ENCODE peak calls at places on chromosomes 6 and 20, in seven cellular contexts. K is kidney, Z is fibroblast of mammary gland, G is Calu3, C is cardiac fibroblast, Y is type B pancreatic cell, A is SK-N-SH. U is an unnamed sample.

GRCh38 chr20:25573288-25574251 is 11.8 kb downstream of the NINL start:
- DNase-seq in K (no peak), Z (peak; percentile 67), Y (no peak), A (no peak), G (no peak), C (peak; percentile 81), U (no peak)

GRCh38 chr20:5504061-5504739 is 187.4 kb upstream of the PROKR2 start:
- DNase-seq in Y (no peak), G (peak; percentile 6), K (peak; percentile 81), A (peak; percentile 85), C (peak; percentile 25), Z (peak; percentile 70), U (no peak)

GRCh38 chr6:52725530-52726192 is 37.6 kb downstream of the GSTA2 start:
- DNase-seq in G (peak; percentile 7), K (no peak), C (peak; percentile 33), Z (peak; percentile 43), Y (no peak), A (no peak), U (no peak)

GRCh38 chr6:2196079-2196679 is 49.2 kb downstream of the GMDS start:
- DNase-seq in G (peak; percentile 30), Z (peak; percentile 69), Y (no peak), C (peak; percentile 74), A (peak; percentile 57), K (no peak), U (peak; percentile 33)

GRCh38 chr6:104483225-104483834 is 376.4 kb downstream of the HACE1 start:
- DNase-seq in Z (peak; percentile 48), G (no peak), K (no peak), C (peak; percentile 61), A (peak; percentile 37), Y (no peak), U (no peak)

GRCh38 chr6:33914519-33915120 is 110.8 kb upstream of the MLN start:
- DNase-seq in K (peak; percentile 4), Z (no peak), A (no peak), G (no peak), Y (no peak), C (no peak), U (no peak)

GRCh38 chr6:132648828-132649227 is 10.2 kb downstream of the TAAR1 start:
- DNase-seq in C (no peak), Y (no peak), A (no peak), Z (no peak), K (no peak), G (no peak), U (no peak)

GRCh38 chr6:83067448-83068413 is at the start of gene DOP1A:
- DNase-seq in G (peak; percentile 96), C (peak; percentile 94), Y (peak; percentile 97), Z (peak; percentile 91), K (peak; percentile 99), A (peak; percentile 95), U (peak; percentile 97)

GRCh38 chr20:20492521-20493334 is 124.8 kb downstream of the INSM1 start:
- DNase-seq in Z (no peak), K (no peak), A (peak; percentile 30), C (no peak), G (no peak), Y (no peak), U (peak; percentile 17)

GRCh38 chr6:156336096-156336495 is 441.1 kb upstream of the ARID1B start:
- DNase-seq in K (peak; percentile 59), Y (no peak), Z (no peak), C (no peak), A (peak; percentile 52), G (no peak), U (peak; percentile 28)

GRCh38 chr6:85449388-85449817 is 480 bp upstream of the NT5E start:
- DNase-seq in K (no peak), G (peak; percentile 12), A (no peak), Y (no peak), C (peak; percentile 84), Z (peak; percentile 86), U (no peak)

GRCh38 chr6:44800171-44800671 is 412.7 kb downstream of the CDC5L start:
- DNase-seq in C (peak; percentile 74), Y (no peak), G (peak; percentile 38), Z (peak; percentile 51), K (no peak), A (no peak), U (no peak)

GRCh38 chr20:23147964-23148720 is 62.0 kb upstream of the CD93 start:
- DNase-seq in K (peak; percentile 80), Z (peak; percentile 95), C (peak; percentile 87), Y (peak; percentile 39), G (peak; percentile 18), A (no peak), U (no peak)

GRCh38 chr6:43984442-43985321 is 142.6 kb downstream of the MRPL14 start:
- DNase-seq in G (no peak), A (no peak), K (peak; percentile 39), C (no peak), Y (no peak), Z (peak; percentile 30), U (peak; percentile 2)

GRCh38 chr6:56775498-56776166 is 132.9 kb upstream of the DST start:
- DNase-seq in A (no peak), G (no peak), Y (no peak), K (no peak), C (no peak), Z (no peak), U (no peak)

GRCh38 chr20:11755071-11755881 is 162.4 kb upstream of the BTBD3 start:
- DNase-seq in C (peak; percentile 49), Z (peak; percentile 8), K (no peak), Y (no peak), G (no peak), A (no peak), U (no peak)

GRCh38 chr6:110731898-110732297 is 83.4 kb downstream of the CDK19 start:
- DNase-seq in Y (no peak), Z (peak; percentile 10), G (no peak), C (no peak), K (no peak), A (no peak), U (no peak)

GRCh38 chr6:143743256-143744166 is 65.7 kb downstream of the PHACTR2 start:
- DNase-seq in C (peak; percentile 12), K (no peak), Z (no peak), Y (no peak), A (no peak), G (no peak), U (no peak)

GRCh38 chr6:117555882-117556498 is 46.3 kb downstream of the GOPC start:
- DNase-seq in C (peak; percentile 70), K (no peak), G (peak; percentile 61), Y (no peak), Z (peak; percentile 47), A (no peak), U (peak; percentile 59)

GRCh38 chr6:46490425-46491200 is 636 bp downstream of the RCAN2 start:
- DNase-seq in K (peak; percentile 83), A (peak; percentile 73), G (peak; percentile 33), Z (no peak), Y (peak; percentile 70), C (no peak), U (peak; percentile 79)
- TF ChIP-seq CTCF in K (peak; percentile 13), A (peak; percentile 26), G (peak; percentile 51), Z (peak; percentile 6), Y (peak; percentile 77), C (no peak), U (peak; percentile 44)

DNA sequence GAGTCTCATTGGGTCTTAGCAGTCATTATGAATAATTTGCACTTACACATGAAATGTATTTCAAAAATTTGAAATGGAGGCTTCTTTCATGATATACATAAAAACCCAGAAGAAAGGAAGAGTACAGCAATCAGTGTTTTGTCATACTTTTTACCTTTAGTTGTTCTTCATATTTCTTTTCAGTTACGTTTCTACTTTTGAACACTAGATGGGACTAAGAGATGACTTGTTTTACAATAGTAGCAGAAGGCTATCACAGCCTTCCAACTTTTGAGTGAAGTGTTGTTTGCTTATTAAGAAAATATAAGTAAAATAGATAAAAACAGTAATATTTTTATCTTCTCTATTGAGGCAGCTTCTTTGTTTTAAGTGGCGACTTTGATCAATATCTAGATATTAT is 58.1 kb downstream of the L3MBTL3 start:
- DNase-seq in Y (no peak), C (peak; percentile 15), Z (peak; percentile 19), A (no peak), G (no peak), K (no peak), U (no peak)
- TF ChIP-seq CTCF in Y (peak; percentile 31), C (no peak), Z (peak; percentile 8), A (peak; percentile 39), G (no peak), K (peak; percentile 14), U (no peak)

GRCh38 chr6:169174516-169175359 is 78.9 kb downstream of the THBS2 start:
- DNase-seq in G (no peak), K (peak; percentile 44), C (no peak), A (no peak), Z (no peak), Y (no peak), U (no peak)

GRCh38 chr6:169176361-169176991 is 77.2 kb downstream of the THBS2 start:
- DNase-seq in A (no peak), K (no peak), C (no peak), Z (no peak), Y (peak; percentile 53), G (no peak), U (no peak)

GRCh38 chr6:169173532-169174268 is 79.9 kb downstream of the THBS2 start:
- DNase-seq in Z (no peak), Y (no peak), G (no peak), A (no peak), C (peak; percentile 30), K (peak; percentile 63), U (no peak)

GRCh38 chr6:169175360-169175887 is 78.2 kb downstream of the THBS2 start:
- DNase-seq in Z (no peak), K (no peak), G (no peak), A (no peak), C (no peak), Y (no peak), U (no peak)

GRCh38 chr6:169177516-169178196 is 76.0 kb downstream of the THBS2 start:
- DNase-seq in Z (no peak), Y (no peak), A (no peak), C (no peak), K (no peak), G (no peak), U (no peak)
- TF ChIP-seq CTCF in Z (peak; percentile 4), Y (no peak), A (no peak), C (no peak), K (no peak), G (no peak), U (no peak)

GRCh38 chr20:37390891-37391525 is 45.1 kb downstream of the SRC start:
- DNase-seq in Z (no peak), Y (no peak), G (no peak), A (peak; percentile 19), C (no peak), K (peak; percentile 52), U (no peak)

GRCh38 chr20:37390503-37390890 is 44.6 kb downstream of the SRC start:
- DNase-seq in K (peak; percentile 30), C (no peak), Z (no peak), Y (no peak), A (no peak), G (no peak), U (no peak)

GRCh38 chr20:37393863-37394542 is 48.1 kb downstream of the SRC start:
- DNase-seq in K (peak; percentile 55), A (peak; percentile 50), G (no peak), Y (no peak), C (no peak), Z (no peak), U (no peak)

GRCh38 chr20:37393196-37393862 is 47.4 kb downstream of the SRC start:
- DNase-seq in A (peak; percentile 69), Z (no peak), G (no peak), C (no peak), Y (no peak), K (no peak), U (no peak)

GRCh38 chr20:37392441-37393195 is 46.7 kb downstream of the SRC start:
- DNase-seq in G (no peak), Z (no peak), Y (no peak), A (peak; percentile 71), K (peak; percentile 57), C (peak; percentile 45), U (no peak)
- TF ChIP-seq CTCF in G (peak; percentile 30), Z (peak; percentile 43), Y (peak; percentile 60), A (peak; percentile 47), K (no peak), C (peak; percentile 54), U (no peak)